ENCODE peak calls at places on chromosomes 2 and 18, in four cellular contexts. S is endothelial cell of umbilical vein, X is GM19239, O is HEK293T. G is an unnamed sample.

GRCh38 chr2:18238231-18238630 is 322.2 kb downstream of the RDH14 start:
- DNase-seq in S (no peak), X (no peak), O (no peak), G (no peak)

GRCh38 chr2:146079216-146079615 is 1559.3 kb upstream of the ZEB2 start:
- DNase-seq in S (no peak), X (no peak), O (no peak), G (no peak)

GRCh38 chr2:203018181-203018580 is 3.5 kb downstream of the NBEAL1 start:
- DNase-seq in S (peak), X (no peak), O (no peak), G (no peak)

GRCh38 chr2:97861177-97861576 is 134.6 kb downstream of the TMEM131 start:
- DNase-seq in S (no peak), X (no peak), O (no peak), G (no peak)

GRCh38 chr2:67015681-67016080 is 381.5 kb upstream of the ETAA1 start:
- DNase-seq in S (no peak), X (no peak), O (no peak), G (no peak)

GRCh38 chr18:5868218-5868904 is 27.0 kb downstream of the TMEM200C start:
- DNase-seq in S (peak), X (peak), O (peak), G (peak)

GRCh38 chr2:26778507-26778906 is 7.3 kb upstream of the CENPA start:
- DNase-seq in S (no peak), X (no peak), O (no peak), G (no peak)

GRCh38 chr2:173764094-173764493 is 201.1 kb downstream of the SP3 start:
- DNase-seq in S (no peak), X (no peak), O (no peak), G (no peak)

GRCh38 chr2:181364492-181365175 is 92.6 kb upstream of the ITGA4 start:
- DNase-seq in S (no peak), X (no peak), O (no peak), G (no peak)

GRCh38 chr2:37387143-37387835 is 42.9 kb downstream of the QPCT start:
- DNase-seq in S (no peak), X (no peak), O (no peak), G (no peak)

G was measured in Caco-2.